ENCODE peak calls at places on chromosomes 7 and 10, in five cellular contexts. K, M, B, P and E are unnamed samples.

GRCh38 chr7:35754741-35755140 is 46.1 kb upstream of the SEPTIN7 start:
- DNase-seq in K (no peak), M (no peak), B (no peak), P (no peak), E (peak)

GRCh38 chr7:36303202-36304098 is 86.2 kb upstream of the ANLN start:
- DNase-seq in K (peak), M (peak), B (peak), P (peak), E (peak)

GRCh38 chr10:123573236-123574147 is 92.7 kb upstream of the GPR26 start:
- DNase-seq in K (no peak), M (peak), B (peak), P (peak), E (peak)

GRCh38 chr10:15254808-15255655 is 86.5 kb upstream of the NMT2 start:
- DNase-seq in K (peak), M (peak), B (no peak), P (no peak), E (no peak)

GRCh38 chr10:121942749-121943148 is 14.9 kb upstream of the ATE1 start:
- DNase-seq in K (peak), M (no peak), B (no peak), P (no peak), E (no peak)

GRCh38 chr7:24924375-24924774 is 55.6 kb downstream of the OSBPL3 start:
- DNase-seq in K (no peak), M (no peak), B (no peak), P (no peak), E (no peak)

GRCh38 chr10:60853672-60854071 is 75.4 kb downstream of the CDK1 start:
- DNase-seq in K (no peak), M (no peak), B (no peak), P (no peak), E (no peak)

GRCh38 chr10:48611133-48611532 is 6.3 kb upstream of the ARHGAP22 start:
- DNase-seq in K (no peak), M (no peak), B (no peak), P (no peak), E (no peak)

GRCh38 chr10:96596422-96597407 is 9.9 kb upstream of the TM9SF3 start:
- DNase-seq in K (no peak), M (no peak), B (no peak), P (no peak), E (no peak)

GRCh38 chr10:114957673-114958072 is 19.7 kb downstream of the TRUB1 start:
- DNase-seq in K (no peak), M (no peak), B (no peak), P (no peak), E (no peak)

GRCh38 chr7:157409149-157409752 is 72.4 kb downstream of the DNAJB6 start:
- DNase-seq in K (no peak), M (no peak), B (no peak), P (no peak), E (no peak)

GRCh38 chr10:116521424-116522305 is 24.1 kb upstream of the PNLIP start:
- DNase-seq in K (peak), M (no peak), B (no peak), P (peak), E (peak)
- TF ChIP-seq EP300 in K (no peak), M (no peak), B (no peak), P (no peak), E (no peak)

DNA sequence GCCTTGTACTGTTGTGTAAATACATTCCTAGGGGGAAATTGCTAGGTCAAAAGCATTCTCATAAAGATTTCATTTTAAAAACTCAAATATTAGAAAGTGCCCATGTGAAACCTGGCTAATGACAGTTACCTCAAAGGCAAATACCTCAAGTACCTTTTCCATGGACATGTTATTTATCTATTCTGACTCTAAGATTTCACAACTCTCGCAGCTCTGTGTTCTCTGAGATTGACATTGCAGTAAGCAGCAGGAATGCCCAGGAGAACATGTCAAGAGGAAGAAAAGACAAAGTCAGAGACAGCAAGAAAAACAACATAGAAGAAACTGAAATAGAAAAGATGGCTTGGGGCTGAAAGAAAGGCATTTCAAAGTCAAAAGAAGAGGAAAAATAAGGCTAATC is 187.4 kb downstream of the CYP26A1 start:
- DNase-seq in K (no peak), M (no peak), B (no peak), P (no peak), E (no peak)
- TF ChIP-seq EP300 in K (no peak), M (no peak), B (no peak), P (no peak), E (no peak)

DNA sequence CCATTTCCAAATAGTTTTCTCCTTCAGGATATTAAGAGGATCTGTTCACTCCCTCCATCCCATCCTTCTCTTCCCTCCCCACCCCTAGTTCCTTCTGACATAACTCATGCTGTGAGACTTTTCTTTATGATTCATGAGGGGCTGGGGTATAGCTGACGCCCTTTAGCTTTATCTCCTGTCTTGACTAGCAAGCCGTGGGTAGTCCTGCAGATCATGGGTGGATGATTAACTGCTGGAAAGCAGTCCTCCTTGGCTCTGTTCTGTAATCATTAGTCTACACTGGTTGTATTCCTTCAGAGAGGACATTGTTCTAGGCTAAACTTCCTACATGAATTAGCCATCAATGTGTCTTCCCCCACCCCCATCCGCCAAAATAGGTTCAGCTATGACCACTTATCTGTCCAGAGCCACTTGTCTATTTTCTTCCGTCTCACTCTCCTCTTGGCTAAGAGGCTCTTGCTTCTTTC is 135.4 kb downstream of the LRRC4 start:
- DNase-seq in K (no peak), M (no peak), B (no peak), P (no peak), E (no peak)
- TF ChIP-seq EP300 in K (no peak), M (no peak), B (no peak), P (no peak), E (no peak)

GRCh38 chr7:85595639-85596268 is 408.9 kb upstream of the SEMA3D start:
- DNase-seq in K (no peak), M (no peak), B (no peak), P (no peak), E (no peak)
- TF ChIP-seq EP300 in K (no peak), M (no peak), B (no peak), P (no peak), E (no peak)

DNA sequence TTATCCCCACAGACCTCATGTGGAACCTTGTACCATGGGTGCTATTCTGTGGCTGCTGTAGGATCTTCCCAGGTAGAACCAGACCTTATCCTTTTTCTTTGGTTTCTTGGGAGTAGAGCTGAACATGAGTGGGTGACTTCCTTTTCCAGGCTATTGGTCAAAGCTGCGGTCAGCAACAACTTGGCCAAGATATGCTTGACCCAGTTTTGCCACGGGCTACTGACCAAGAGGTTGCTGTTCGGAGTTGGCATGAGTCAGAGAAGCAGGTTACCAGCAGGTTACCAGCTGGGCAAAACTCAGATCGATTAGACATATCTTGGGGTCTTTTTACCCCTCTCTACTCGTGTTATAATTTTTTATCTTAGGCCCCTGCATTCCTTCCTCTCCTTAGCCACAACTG is 36.7 kb upstream of the HDAC9 start:
- DNase-seq in K (no peak), M (no peak), B (no peak), P (no peak), E (no peak)
- TF ChIP-seq EP300 in K (no peak), M (no peak), B (no peak), P (no peak), E (no peak)

GRCh38 chr7:74479066-74479781 is 25.5 kb downstream of the GTF2IRD1 start:
- DNase-seq in K (no peak), M (peak), B (peak), P (peak), E (peak)
- TF ChIP-seq EP300 in K (no peak), M (no peak), B (no peak), P (no peak), E (no peak)

GRCh38 chr7:46145412-46145811 is 224.3 kb upstream of the IGFBP3 start:
- DNase-seq in K (peak), M (no peak), B (no peak), P (no peak), E (no peak)

GRCh38 chr7:46150202-46150601 is 229.1 kb upstream of the IGFBP3 start:
- DNase-seq in K (no peak), M (no peak), B (no peak), P (no peak), E (no peak)

GRCh38 chr7:46143949-46144917 is 223.2 kb upstream of the IGFBP3 start:
- DNase-seq in K (no peak), M (no peak), B (no peak), P (no peak), E (no peak)

GRCh38 chr7:46147871-46148270 is 226.8 kb upstream of the IGFBP3 start:
- DNase-seq in K (no peak), M (no peak), B (no peak), P (no peak), E (no peak)

GRCh38 chr7:46146454-46147255 is 225.6 kb upstream of the IGFBP3 start:
- DNase-seq in K (no peak), M (no peak), B (no peak), P (no peak), E (peak)
- TF ChIP-seq EP300 in K (no peak), M (no peak), B (no peak), P (no peak), E (no peak)

DNA sequence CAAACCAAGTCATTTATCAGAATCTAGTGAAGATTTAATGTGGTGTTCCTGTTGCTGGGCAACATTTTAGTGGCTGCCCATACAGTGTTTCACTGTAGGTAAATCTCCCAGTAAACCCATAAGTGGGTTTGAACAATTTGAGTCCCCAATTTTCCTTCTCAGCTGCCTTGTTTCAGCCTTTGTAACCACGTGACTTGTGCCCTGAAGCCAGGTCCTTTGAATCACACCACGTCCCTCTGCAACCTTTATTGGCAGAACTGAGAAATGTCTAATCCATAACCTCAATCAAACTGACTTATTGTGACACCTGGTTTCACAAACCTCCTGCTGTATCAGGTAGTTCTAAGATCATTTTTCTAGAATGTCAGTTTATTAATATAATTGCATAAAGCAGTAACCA is 30.1 kb downstream of the SND1 start:
- DNase-seq in K (no peak), M (no peak), B (no peak), P (no peak), E (no peak)
- TF ChIP-seq EP300 in K (no peak), M (no peak), B (no peak), P (no peak), E (no peak)